ENCODE peak calls at places on chromosomes 13 and 19, in ten cellular contexts. N is activated CD8-positive, alpha-beta T cell treated with anti-CD3 and anti-CD28 coated beads for 36 hours; V is activated naive CD4-positive, alpha-beta T cell treated with anti-CD3 and anti-CD28 coated beads, Interleukin-2, amount 50 U/mL, for 72 hours; B is T-helper 17 cell; X is HCT116; R is upper lobe of left lung; C is right cardiac atrium; T is activated naive CD8-positive, alpha-beta T cell treated with anti-CD3 and anti-CD28 coated beads, Interleukin-2, amount 10 ng/mL, durations not matched to agents 7 days and 5 days; P is stimulated activated memory B cell treated with anti-CD40 and anti-IgM and Interleukin-4, amounts not matched to agents 10 μg/mL and 1 μg/mL and 100 μg/mL, for 72 hours; K is natural killer cell. O is an unnamed sample.

GRCh38 chr13:39821977-39822376 is 166.5 kb downstream of the COG6 start:
- ATAC-seq in V (no peak), C (no peak), P (peak), T (no peak), K (no peak), R (no peak), N (no peak), B (no peak), X (no peak), O (no peak)

GRCh38 chr13:113981201-113981605 is 7.3 kb upstream of the C13orf46 start:
- ATAC-seq in V (no peak), N (no peak), P (no peak), B (no peak), K (no peak), R (peak), X (peak), C (peak), T (no peak), O (no peak)

GRCh38 chr13:45989607-45990006 is 62.9 kb downstream of the ZC3H13 start:
- ATAC-seq in B (no peak), V (no peak), C (peak), K (no peak), X (no peak), N (no peak), P (no peak), T (no peak), R (no peak), O (no peak)

GRCh38 chr19:50952890-50953289 is at the start of gene KLK5:
- ATAC-seq in B (no peak), R (no peak), T (no peak), C (no peak), K (no peak), X (peak), N (no peak), P (peak), V (no peak), O (no peak)

GRCh38 chr19:50512999-50513745 is 541 bp downstream of the ASPDH start:
- ATAC-seq in T (no peak), X (no peak), K (no peak), C (no peak), R (no peak), N (no peak), B (no peak), P (no peak), V (no peak), O (no peak)

GRCh38 chr19:11964496-11964857 is 363 bp upstream of the ZNF763 start:
- ATAC-seq in V (no peak), K (no peak), X (no peak), B (no peak), P (no peak), R (peak), C (peak), N (peak), T (no peak), O (peak)

GRCh38 chr13:97117388-97117910 is 104.7 kb upstream of the MBNL2 start:
- ATAC-seq in V (no peak), C (no peak), N (no peak), B (no peak), K (no peak), X (no peak), R (peak), T (no peak), P (no peak), O (no peak)

GRCh38 chr19:56476671-56477428 is at the start of gene ZNF667:
- ATAC-seq in K (peak), B (peak), C (peak), N (peak), V (peak), X (no peak), P (peak), R (no peak), T (no peak), O (peak)

GRCh38 chr19:38152461-38153379 is 71.3 kb downstream of the DPF1 start:
- ATAC-seq in P (no peak), R (no peak), N (no peak), X (no peak), V (no peak), K (no peak), T (no peak), B (no peak), C (no peak), O (peak)

GRCh38 chr13:24500977-24501376 is 11.6 kb downstream of the PARP4 start:
- ATAC-seq in B (no peak), K (no peak), X (no peak), P (no peak), R (no peak), N (peak), T (no peak), C (peak), V (no peak), O (peak)

GRCh38 chr13:22198001-22198400 is 527.1 kb downstream of the FGF9 start:
- ATAC-seq in T (no peak), B (no peak), K (no peak), X (no peak), C (peak), V (no peak), N (no peak), R (no peak), P (no peak), O (no peak)

GRCh38 chr19:30743702-30744101 is 371.5 kb downstream of the ZNF536 start:
- ATAC-seq in K (no peak), B (no peak), X (no peak), T (no peak), C (no peak), P (no peak), V (no peak), N (no peak), R (no peak), O (no peak)

GRCh38 chr19:3382460-3383100 is 16.2 kb downstream of the NFIC start:
- ATAC-seq in X (no peak), R (no peak), B (no peak), T (no peak), P (no peak), N (no peak), K (no peak), V (no peak), C (no peak), O (no peak)

GRCh38 chr13:51564252-51564651 is 20.0 kb upstream of the WDFY2 start:
- ATAC-seq in P (no peak), R (no peak), K (no peak), X (no peak), V (no peak), B (no peak), T (no peak), C (no peak), N (no peak), O (peak)

GRCh38 chr13:51799261-51799660 is 4.7 kb downstream of the DHRS12 start:
- ATAC-seq in K (no peak), P (no peak), C (no peak), X (no peak), T (no peak), B (no peak), V (no peak), R (no peak), N (no peak), O (no peak)

GRCh38 chr13:24107955-24108614 is 52.4 kb upstream of the SPATA13 start:
- ATAC-seq in N (no peak), X (peak), V (no peak), C (no peak), B (no peak), K (peak), R (no peak), T (no peak), P (no peak), O (no peak)

GRCh38 chr13:49635599-49636433 is 7.5 kb downstream of the ARL11 start:
- ATAC-seq in N (peak), P (peak), V (peak), X (no peak), T (peak), K (peak), R (no peak), B (peak), C (no peak), O (no peak)

O was measured in SK-N-SH treated with all-trans-retinoic acid at 6 μM for 48 hours.